ENCODE peak calls at places on chromosome 14, in six cellular contexts. P is NCI-H774; N is heart left ventricle; A is SW 1271; S is cardiac fibroblast; H is CD8-positive, alpha-beta memory T cell. Z is an unnamed sample.

GRCh38 chr14:74510211-74510931 is 16.8 kb downstream of the ISCA2 start:
- DNase-seq in H (no peak), N (peak; percentile 38), S (peak; percentile 45), A (no peak), P (no peak), Z (no peak)

GRCh38 chr14:67413806-67414769 is 2.1 kb upstream of the PLEK2 start:
- DNase-seq in N (no peak), A (peak; percentile 91), P (no peak), H (no peak), S (peak; percentile 86), Z (peak; percentile 33)

GRCh38 chr14:57317248-57317833 is 48.6 kb downstream of the AP5M1 start:
- DNase-seq in S (peak; percentile 90), H (peak; percentile 64), P (peak; percentile 45), N (peak; percentile 59), A (peak; percentile 73), Z (peak; percentile 78)

GRCh38 chr14:103329421-103330347 is 4.4 kb upstream of the EIF5 start:
- DNase-seq in H (no peak), P (peak; percentile 82), N (no peak), A (no peak), S (peak; percentile 73), Z (peak; percentile 31)

GRCh38 chr14:33566082-33566481 is 384.8 kb downstream of the EGLN3 start:
- DNase-seq in H (no peak), N (no peak), S (no peak), P (no peak), A (no peak), Z (no peak)

GRCh38 chr14:88553886-88554457 is 835 bp downstream of the PTPN21 start:
- DNase-seq in P (no peak), A (no peak), H (peak; percentile 17), N (no peak), S (peak; percentile 28), Z (no peak)

GRCh38 chr14:84894254-84894653 is 635.7 kb upstream of the FLRT2 start:
- DNase-seq in N (no peak), S (no peak), A (no peak), P (peak; percentile 5), H (no peak), Z (no peak)

GRCh38 chr14:103016594-103016993 is 40.8 kb downstream of the CDC42BPB start:
- DNase-seq in S (no peak), H (no peak), A (no peak), P (no peak), N (peak; percentile 32), Z (no peak)

GRCh38 chr14:92624764-92625163 is 111.2 kb downstream of the RIN3 start:
- DNase-seq in N (no peak), H (no peak), A (no peak), P (no peak), S (no peak), Z (no peak)

GRCh38 chr14:65599375-65599774 is 186.8 kb downstream of the FUT8 start:
- DNase-seq in S (peak; percentile 7), A (no peak), N (no peak), P (no peak), H (no peak), Z (no peak)

Z was measured in HT-29.